ENCODE peak calls at places on chromosomes 11 and 22, in four cellular contexts. F is kidney, C is Right ventricle myocardium inferior, V is HS-5. T is an unnamed sample.

GRCh38 chr11:96942855-96943254 is 553.0 kb downstream of the JRKL start:
- DNase-seq in F (peak), C (no peak), V (no peak), T (no peak)

GRCh38 chr11:69337211-69337721 is 43.3 kb downstream of the MYEOV start:
- DNase-seq in F (no peak), C (no peak), V (no peak), T (peak)

GRCh38 chr22:43811777-43812148 is 342 bp downstream of the EFCAB6 start:
- DNase-seq in F (no peak), C (no peak), V (peak), T (no peak)

GRCh38 chr22:29951675-29952413 is 68.9 kb downstream of the MTMR3 start:
- DNase-seq in F (no peak), C (no peak), V (no peak), T (no peak)

GRCh38 chr22:25172153-25172552 is 27.5 kb upstream of the CRYBB3 start:
- DNase-seq in F (no peak), C (no peak), V (no peak), T (no peak)

GRCh38 chr11:35389112-35389511 is 30.2 kb downstream of the SLC1A2 start:
- DNase-seq in F (no peak), C (no peak), V (no peak), T (no peak)

GRCh38 chr22:43861529-43861928 is 784 bp downstream of the SULT4A1 start:
- DNase-seq in F (no peak), C (no peak), V (no peak), T (no peak)

GRCh38 chr11:92211576-92212167 is 12.9 kb upstream of the FAT3 start:
- DNase-seq in F (peak), C (no peak), V (no peak), T (peak)

GRCh38 chr22:42064629-42065028 is 6.0 kb downstream of the NAGA start:
- DNase-seq in F (peak), C (no peak), V (no peak), T (no peak)

GRCh38 chr22:35630387-35630793 is 13.3 kb upstream of the MB start:
- DNase-seq in F (peak), C (no peak), V (no peak), T (peak)

GRCh38 chr11:12624595-12624994 is 49.6 kb upstream of the TEAD1 start:
- DNase-seq in F (no peak), C (no peak), V (no peak), T (no peak)

GRCh38 chr11:8440649-8441048 is 153.4 kb downstream of the STK33 start:
- DNase-seq in F (no peak), C (no peak), V (no peak), T (no peak)

T was measured in MG63.